ENCODE peak calls at places on chromosome 9, in nine cellular contexts. X, T, W, Q, K, U, R, A and D are unnamed samples.

GRCh38 chr9:123058834-123059233 is 25.4 kb downstream of the GPR21 start:
- DNase-seq in X (no peak), T (no peak), W (no peak), Q (no peak), K (no peak), U (peak; percentile 43), R (peak; percentile 65), A (no peak), D (no peak)

GRCh38 chr9:100394819-100395218 is 32.1 kb upstream of the MSANTD3 start:
- DNase-seq in X (no peak), T (no peak), W (no peak), Q (no peak), K (no peak), U (no peak), R (no peak), A (no peak), D (no peak)

GRCh38 chr9:131997779-131998178 is 81.9 kb downstream of the MED27 start:
- DNase-seq in X (no peak), T (no peak), W (peak; percentile 43), Q (no peak), K (peak; percentile 24), U (no peak), R (no peak), A (no peak), D (no peak)

GRCh38 chr9:96382839-96383164 is 709 bp downstream of the SLC35D2 start:
- DNase-seq in X (no peak), T (no peak), W (no peak), Q (no peak), K (no peak), U (no peak), R (no peak), A (no peak), D (no peak)

GRCh38 chr9:12739014-12739413 is 35.8 kb upstream of the LURAP1L start:
- DNase-seq in X (no peak), T (no peak), W (no peak), Q (no peak), K (no peak), U (no peak), R (no peak), A (no peak), D (no peak)

GRCh38 chr9:7862170-7862569 is 62.6 kb upstream of the DMAC1 start:
- DNase-seq in X (no peak), T (no peak), W (no peak), Q (no peak), K (no peak), U (no peak), R (no peak), A (no peak), D (no peak)

GRCh38 chr9:89555426-89556375 is 49.1 kb upstream of the GADD45G start:
- DNase-seq in X (no peak), T (no peak), W (no peak), Q (no peak), K (no peak), U (no peak), R (peak; percentile 61), A (peak; percentile 77), D (no peak)

GRCh38 chr9:130197888-130198287 is 25.7 kb downstream of the NCS1 start:
- DNase-seq in X (no peak), T (no peak), W (no peak), Q (no peak), K (no peak), U (no peak), R (no peak), A (no peak), D (no peak)

GRCh38 chr9:18861599-18862546 is 171.1 kb downstream of the SAXO1 start:
- DNase-seq in X (peak; percentile 66), T (peak; percentile 43), W (peak; percentile 57), Q (peak; percentile 47), K (no peak), U (peak; percentile 70), R (no peak), A (no peak), D (no peak)

GRCh38 chr9:91429501-91429900 is 5.9 kb upstream of the NFIL3 start:
- DNase-seq in X (no peak), T (no peak), W (no peak), Q (no peak), K (no peak), U (no peak), R (no peak), A (no peak), D (no peak)

GRCh38 chr9:80028501-80028900 is 456.7 kb downstream of the TLE4 start:
- DNase-seq in X (no peak), T (no peak), W (no peak), Q (no peak), K (peak; percentile 3), U (no peak), R (no peak), A (peak; percentile 12), D (no peak)

GRCh38 chr9:14497476-14497875 is 183.5 kb upstream of the NFIB start:
- DNase-seq in X (no peak), T (no peak), W (no peak), Q (no peak), K (no peak), U (no peak), R (no peak), A (no peak), D (no peak)

GRCh38 chr9:91151741-91152095 is 210.0 kb downstream of the AUH start:
- DNase-seq in X (no peak), T (no peak), W (no peak), Q (no peak), K (no peak), U (no peak), R (no peak), A (no peak), D (no peak)

GRCh38 chr9:111891910-111892499 is 4.6 kb upstream of the UGCG start:
- DNase-seq in X (no peak), T (no peak), W (no peak), Q (no peak), K (no peak), U (no peak), R (no peak), A (no peak), D (no peak)

DNA sequence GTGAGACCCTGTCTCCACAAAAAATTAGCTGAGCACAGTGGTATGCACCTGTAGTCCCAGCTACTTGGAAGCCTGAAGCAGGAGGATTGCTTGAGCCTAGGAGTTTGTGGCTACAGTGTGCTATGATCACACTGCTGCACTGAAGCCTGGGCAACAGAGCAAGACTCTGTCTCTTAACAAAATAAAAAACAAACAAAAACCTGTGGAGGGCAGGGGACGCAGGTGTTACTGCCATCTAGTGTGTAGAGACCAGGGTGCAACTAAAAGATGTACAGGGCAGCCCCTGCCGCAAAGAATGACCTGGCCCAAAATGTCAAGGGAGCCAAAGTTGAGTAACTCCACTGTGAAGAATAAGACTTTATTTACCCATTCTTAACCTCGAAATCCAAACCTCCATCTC is 27.1 kb downstream of the ASPN start:
- DNase-seq in X (no peak), T (no peak), W (no peak), Q (no peak), K (no peak), U (no peak), R (no peak), A (no peak), D (no peak)
- TF ChIP-seq CTCF in X (no peak), T (no peak), W (no peak), Q (peak; percentile 7), K (peak; percentile 41), U (peak; percentile 53), R (no peak), A (peak; percentile 42), D (peak; percentile 45)

GRCh38 chr9:121107041-121107440 is 32.3 kb downstream of the CNTRL start:
- DNase-seq in X (no peak), T (no peak), W (no peak), Q (no peak), K (no peak), U (no peak), R (no peak), A (no peak), D (no peak)
- TF ChIP-seq CTCF in X (no peak), T (no peak), W (no peak), Q (no peak), K (no peak), U (no peak), R (no peak), A (no peak), D (peak; percentile 40)

DNA sequence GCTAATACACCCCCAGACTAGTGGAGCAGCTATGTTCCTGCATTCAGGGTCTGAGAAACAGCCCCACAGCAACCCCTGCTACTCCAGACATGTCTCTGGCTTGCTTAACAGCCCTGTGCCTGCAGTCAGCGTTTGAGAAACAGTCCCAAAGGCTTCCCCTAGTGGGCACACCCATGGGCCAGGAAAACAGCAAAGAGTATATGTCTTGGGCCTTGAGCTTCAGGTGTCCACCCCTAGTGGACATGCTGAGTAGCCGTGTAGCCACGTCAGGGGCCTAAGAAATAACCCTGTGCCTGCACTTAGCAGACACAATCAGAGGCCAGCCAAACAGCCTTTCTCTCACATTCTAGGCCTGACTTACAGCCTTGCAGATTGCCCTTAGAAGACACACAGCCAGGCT is 698.6 kb downstream of the PTPRD start:
- DNase-seq in X (no peak), T (no peak), W (no peak), Q (no peak), K (no peak), U (no peak), R (no peak), A (peak; percentile 24), D (no peak)
- TF ChIP-seq CTCF in X (no peak), T (no peak), W (no peak), Q (no peak), K (no peak), U (no peak), R (no peak), A (peak; percentile 28), D (no peak)

GRCh38 chr9:82466616-82467251 is 478.2 kb downstream of the SPATA31D1 start:
- DNase-seq in X (peak; percentile 17), T (peak; percentile 42), W (no peak), Q (peak; percentile 48), K (no peak), U (no peak), R (no peak), A (peak; percentile 82), D (no peak)
- TF ChIP-seq CTCF in X (peak; percentile 19), T (no peak), W (no peak), Q (peak; percentile 60), K (peak; percentile 39), U (peak; percentile 64), R (no peak), A (peak; percentile 81), D (peak; percentile 64)